ENCODE peak calls at places on chromosome 3, in nine cellular contexts. G is HEK293T; K is glutamatergic neuron; A is KG1; U is stimulated activated CD4-positive, alpha-beta T cell treated with anti-CD3 and anti-CD28 coated beads, Interleukin-2, amount 100 ng/mL, for 48 hours; Y is mammary epithelial cell; R is dermis microvascular lymphatic vessel endothelial cell; W is epithelial cell of proximal tubule; F is BE2C. B is an unnamed sample.
A peak's percentile ranks its signal among the peaks of the same experiment; 100 is the strongest.

GRCh38 chr3:11568503-11569155 is 75.1 kb downstream of the VGLL4 start:
- DNase-seq in F (no peak), W (no peak), R (peak; percentile 67), K (no peak), A (no peak), Y (peak; percentile 92), U (no peak), G (no peak), B (peak; percentile 78)

GRCh38 chr3:10389341-10389740 is 68.4 kb upstream of the SEC13 start:
- DNase-seq in R (no peak), Y (no peak), W (no peak), G (no peak), U (no peak), A (no peak), F (no peak), K (no peak), B (no peak)

GRCh38 chr3:68919000-68919399 is 13.3 kb downstream of the TAFA4 start:
- DNase-seq in K (no peak), F (no peak), R (no peak), A (no peak), Y (peak; percentile 13), W (no peak), G (peak; percentile 14), U (no peak), B (no peak)

GRCh38 chr3:161430307-161430706 is 59.0 kb upstream of the SPTSSB start:
- DNase-seq in U (no peak), K (no peak), G (no peak), W (no peak), F (no peak), Y (no peak), R (no peak), A (no peak), B (no peak)

GRCh38 chr3:131608741-131609140 is 106.0 kb upstream of the MRPL3 start:
- DNase-seq in F (no peak), R (no peak), W (no peak), A (no peak), U (no peak), G (no peak), Y (no peak), K (no peak), B (no peak)

GRCh38 chr3:73520931-73521461 is 103.7 kb downstream of the PDZRN3 start:
- DNase-seq in R (no peak), G (no peak), A (no peak), U (no peak), F (no peak), Y (no peak), K (no peak), W (no peak), B (no peak)

GRCh38 chr3:185770071-185770470 is 54.8 kb downstream of the IGF2BP2 start:
- DNase-seq in A (no peak), R (no peak), W (no peak), Y (no peak), K (no peak), F (no peak), U (no peak), G (no peak), B (no peak)

GRCh38 chr3:184361532-184361931 is at the start of the genes CLCN2 and POLR2H:
- DNase-seq in G (peak; percentile 50), R (no peak), Y (peak; percentile 43), K (peak; percentile 75), A (no peak), U (peak; percentile 25), F (peak; percentile 81), W (no peak), B (no peak)

GRCh38 chr3:14317057-14317553 is 85.3 kb upstream of the SLC6A6 start:
- DNase-seq in A (no peak), W (no peak), Y (peak; percentile 88), R (no peak), F (no peak), U (no peak), K (no peak), G (no peak), B (no peak)

GRCh38 chr3:191331443-191331842 is 1.1 kb upstream of the UTS2B start:
- DNase-seq in G (no peak), U (no peak), A (no peak), F (no peak), Y (peak; percentile 26), R (no peak), K (no peak), W (peak; percentile 76), B (no peak)

GRCh38 chr3:102354818-102355515 is 79.8 kb upstream of the ZPLD1 start:
- DNase-seq in R (no peak), U (no peak), F (no peak), K (no peak), G (no peak), Y (peak; percentile 76), W (peak; percentile 75), A (no peak), B (peak; percentile 47)

GRCh38 chr3:122992628-122993570 is 34.7 kb downstream of the SEMA5B start:
- DNase-seq in R (no peak), Y (no peak), W (no peak), K (no peak), F (peak; percentile 42), G (no peak), U (no peak), A (no peak), B (no peak)

GRCh38 chr3:150721285-150722130 is 17.8 kb upstream of the ERICH6 start:
- DNase-seq in G (peak; percentile 61), U (no peak), K (peak; percentile 55), W (no peak), R (peak; percentile 47), A (peak; percentile 21), F (no peak), Y (peak; percentile 51), B (peak; percentile 75)